ENCODE peak calls at places on chromosomes 11 and 22, in five cellular contexts. A is left kidney, U is non-pigmented ciliary epithelial cell, J is activated T-cell treated with anti-CD3 and anti-CD28 coated beads for 24 hours, C is DMS 273 treated with DMSO at 0.1 percent for 48 hours. H is an unnamed sample.

GRCh38 chr22:37898441-37899181 is 7.5 kb upstream of the MICALL1 start:
- DNase-seq in J (no peak), U (no peak), A (no peak), C (no peak), H (no peak)

GRCh38 chr11:665062-665706 is 28.1 kb downstream of the DRD4 start:
- DNase-seq in C (no peak), U (no peak), J (no peak), A (no peak), H (no peak)

GRCh38 chr11:86183694-86184093 is 60.9 kb upstream of the EED start:
- DNase-seq in A (no peak), U (no peak), C (peak; percentile 14), J (peak; percentile 23), H (no peak)

GRCh38 chr22:35421121-35421520 is 21.2 kb downstream of the MCM5 start:
- DNase-seq in A (no peak), C (no peak), U (no peak), J (no peak), H (no peak)

GRCh38 chr11:76763573-76764348 is 19.4 kb upstream of the TSKU start:
- DNase-seq in U (peak; percentile 75), A (no peak), C (no peak), J (no peak), H (no peak)

GRCh38 chr22:20491346-20491745 is 4.2 kb downstream of the KLHL22 start:
- DNase-seq in U (no peak), C (no peak), A (no peak), J (no peak), H (no peak)

GRCh38 chr11:92978226-92979111 is 9.0 kb downstream of the MTNR1B start:
- DNase-seq in J (no peak), A (peak; percentile 9), U (no peak), C (peak; percentile 85), H (peak; percentile 95)

GRCh38 chr11:68099474-68100405 is 21.4 kb downstream of the CHKA start:
- DNase-seq in J (peak; percentile 9), C (peak; percentile 26), U (no peak), A (peak; percentile 55), H (peak; percentile 78)

H was measured in NCI-H2029.